ENCODE peak calls at places on chromosome 3, in four cellular contexts. I is HCT116, T is PC-3, W is neural progenitor cell. Z is an unnamed sample.
A peak's percentile ranks its signal among the peaks of the same experiment; 100 is the strongest.

GRCh38 chr3:170012683-170013400 is 25.0 kb upstream of the GPR160 start:
- DNase-seq in I (no peak), T (no peak), W (no peak), Z (no peak)

GRCh38 chr3:136135039-136135802 is 60.9 kb downstream of the MSL2 start:
- DNase-seq in T (no peak), W (no peak), I (no peak), Z (peak; percentile 71)

GRCh38 chr3:48472673-48472922 is 26.1 kb downstream of the ATRIP start:
- DNase-seq in T (peak; percentile 65), I (peak; percentile 54), W (no peak), Z (no peak)

GRCh38 chr3:171532294-171532693 is 72.1 kb upstream of the TNIK start:
- DNase-seq in W (no peak), T (no peak), I (no peak), Z (no peak)

GRCh38 chr3:196141052-196141865 is 59.4 kb upstream of the TFRC start:
- DNase-seq in W (no peak), I (no peak), T (no peak), Z (no peak)

GRCh38 chr3:136236109-136236508 is 14.0 kb upstream of the PCCB start:
- DNase-seq in T (no peak), I (no peak), W (no peak), Z (no peak)

GRCh38 chr3:12969487-12969886 is 103.7 kb downstream of the IQSEC1 start:
- DNase-seq in W (peak; percentile 71), I (no peak), T (no peak), Z (no peak)

GRCh38 chr3:6805236-6805635 is 55.7 kb upstream of the GRM7 start:
- DNase-seq in W (no peak), T (peak; percentile 58), I (no peak), Z (no peak)

GRCh38 chr3:21839592-21839991 is 88.6 kb upstream of the ZNF385D start:
- DNase-seq in T (peak; percentile 68), W (no peak), I (no peak), Z (peak; percentile 10)

GRCh38 chr3:88044411-88044810 is 14.4 kb downstream of the CGGBP1 start:
- DNase-seq in T (no peak), I (no peak), W (no peak), Z (no peak)

GRCh38 chr3:42839616-42840015 is 30.4 kb downstream of the ACKR2 start:
- DNase-seq in T (peak; percentile 87), W (peak; percentile 73), I (peak; percentile 63), Z (peak; percentile 82)

GRCh38 chr3:123429362-123430125 is 19.3 kb downstream of the ADCY5 start:
- DNase-seq in W (no peak), T (no peak), I (no peak), Z (no peak)

GRCh38 chr3:196414469-196414868 is 17.8 kb downstream of the UBXN7 start:
- DNase-seq in I (no peak), T (peak; percentile 18), W (no peak), Z (no peak)

GRCh38 chr3:22779737-22780136 is 423.4 kb upstream of the UBE2E2 start:
- DNase-seq in T (no peak), I (no peak), W (no peak), Z (peak; percentile 89)

GRCh38 chr3:34132069-34132677 is 333.7 kb downstream of the PDCD6IP start:
- DNase-seq in W (no peak), T (no peak), I (no peak), Z (no peak)

DNA sequence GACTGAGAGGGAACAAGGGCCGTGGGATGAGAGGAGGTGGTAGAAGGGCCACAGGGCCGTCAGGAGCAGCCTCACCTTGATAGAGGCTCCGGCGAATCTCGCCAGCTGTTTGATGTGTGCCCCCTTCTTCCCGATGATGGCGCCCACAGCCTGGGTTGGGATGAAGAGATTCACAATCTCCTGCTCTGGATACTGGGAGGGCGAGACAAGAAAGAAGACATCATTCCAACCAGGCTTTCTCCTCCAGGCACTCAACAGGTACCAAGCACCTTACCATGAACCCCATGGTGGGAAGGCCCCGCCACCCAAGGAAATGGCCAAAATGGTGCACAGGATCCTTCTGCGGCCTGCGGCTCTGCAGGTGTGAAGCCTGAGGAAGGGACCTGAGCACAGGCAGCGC is 71.1 kb downstream of the SENP2 start:
- DNase-seq in W (no peak), T (no peak), I (no peak), Z (no peak)
- H3K9ac ChIP-seq in W (no peak overlapping the region), T (no peak overlapping the region), I (no peak overlapping the region), Z (no peak overlapping the region)

GRCh38 chr3:9308298-9308990 is 54.4 kb upstream of the THUMPD3 start:
- DNase-seq in T (peak; percentile 27), I (no peak), W (no peak), Z (no peak)

GRCh38 chr3:9301091-9301490 is 51.6 kb upstream of the SRGAP3 start:
- DNase-seq in T (no peak), W (no peak), I (no peak), Z (no peak)

GRCh38 chr3:9298236-9298635 is 48.8 kb upstream of the SRGAP3 start:
- DNase-seq in I (no peak), W (no peak), T (peak; percentile 40), Z (no peak)

GRCh38 chr3:9301798-9302197 is 52.4 kb upstream of the SRGAP3 start:
- DNase-seq in W (no peak), T (peak; percentile 71), I (no peak), Z (no peak)

GRCh38 chr3:9302425-9303181 is 53.2 kb upstream of the SRGAP3 start:
- DNase-seq in T (peak; percentile 95), W (peak; percentile 94), I (peak; percentile 56), Z (peak; percentile 71)
- TF ChIP-seq EZH2phosphoT487 in T (no peak), W (no peak), I (no peak), Z (no peak)

DNA sequence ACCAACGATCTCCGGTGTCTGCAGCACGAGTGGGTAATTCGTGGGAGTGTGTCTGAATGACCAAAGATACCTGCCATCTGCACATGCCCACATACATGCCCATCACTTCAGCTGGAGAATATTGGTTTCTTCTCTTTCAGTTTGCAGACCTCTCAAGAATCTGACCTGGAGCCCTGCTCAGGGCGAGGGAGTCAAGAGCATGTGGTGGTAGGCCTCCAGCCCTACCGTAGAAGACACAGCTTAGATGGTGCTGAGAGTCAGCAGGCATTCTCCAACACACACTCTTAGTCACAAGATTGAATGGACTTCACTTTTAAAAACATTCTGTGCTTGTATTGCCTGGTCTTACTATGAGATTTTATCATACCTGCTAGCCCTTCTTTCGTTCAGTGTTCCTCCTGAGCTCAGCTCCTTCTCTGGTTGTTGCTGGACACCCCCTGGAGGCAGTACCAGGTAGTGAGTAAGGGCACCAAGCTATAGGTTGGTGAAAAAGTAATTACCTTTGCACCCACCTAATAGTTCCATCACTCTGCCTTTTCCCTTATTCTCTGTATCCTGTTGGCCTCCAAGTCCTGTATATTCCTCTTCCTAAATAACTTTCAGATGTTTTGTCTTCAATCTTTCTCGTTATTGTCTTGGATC is 252.0 kb downstream of the CACNA2D3 start:
- DNase-seq in T (no peak), I (no peak), W (peak; percentile 47), Z (peak; percentile 14)
- TF ChIP-seq CTCF in T (peak; percentile 42), I (peak; percentile 60), W (peak; percentile 62), Z (peak; percentile 53)

DNA sequence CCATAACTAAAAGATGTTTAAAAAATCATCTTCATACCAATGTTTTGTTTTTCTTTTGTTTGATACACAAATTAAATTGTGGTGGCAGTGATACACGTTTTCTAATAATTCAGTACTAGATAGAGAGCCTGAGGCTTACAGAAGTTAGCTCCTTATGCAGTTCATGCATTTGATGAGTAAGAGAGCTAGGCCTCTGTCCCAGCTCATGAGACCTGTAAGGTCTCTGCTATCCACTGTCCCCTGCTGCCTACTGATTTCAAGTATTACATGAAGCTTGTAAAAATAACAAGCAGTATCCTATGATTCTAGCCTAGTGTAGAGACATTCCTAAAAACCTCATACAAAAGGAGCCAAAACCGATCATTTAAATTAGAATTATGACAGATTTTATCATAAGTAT is 144.5 kb downstream of the MBNL1 start:
- DNase-seq in I (no peak), T (no peak), W (no peak), Z (no peak)
- H3K9ac ChIP-seq in I (no peak overlapping the region), T (no peak overlapping the region), W (no peak overlapping the region), Z (no peak overlapping the region)

DNA sequence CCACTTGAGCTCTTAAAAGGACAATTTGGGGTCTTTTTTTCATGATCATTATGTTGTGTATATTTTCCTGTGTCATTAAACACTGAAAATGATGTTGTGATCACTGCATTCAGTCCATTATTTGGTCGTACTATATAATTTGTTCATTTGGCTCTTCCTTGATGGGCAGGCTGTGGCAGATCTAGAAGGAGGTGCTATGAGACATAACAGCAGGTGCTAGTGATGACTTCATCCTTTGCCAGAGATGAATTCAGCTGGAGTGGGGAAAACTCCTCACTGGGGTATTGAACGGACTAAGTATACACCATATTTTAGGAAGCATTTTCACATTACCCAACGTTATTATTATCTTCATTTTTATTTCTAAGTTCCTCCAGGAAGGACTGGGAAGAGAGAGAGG is 12.0 kb downstream of the CMTM7 start:
- DNase-seq in I (no peak), W (no peak), T (no peak), Z (no peak)
- TF ChIP-seq EZH2phosphoT487 in I (no peak), W (no peak), T (no peak), Z (no peak)